ENCODE peak calls at places on chromosomes 12 and 14, in ten cellular contexts. U, R, L, D, G, W, K, J, Q and V are unnamed samples.

GRCh38 chr12:75969768-75970167 is 61.8 kb downstream of the PHLDA1 start:
- DNase-seq in Q (no peak), R (no peak), K (peak), W (peak), D (no peak), L (no peak), U (no peak), J (peak), G (peak), V (no peak)

GRCh38 chr14:100246809-100247428 is 8.0 kb downstream of the YY1 start:
- DNase-seq in W (peak), Q (peak), D (no peak), J (no peak), U (peak), R (no peak), K (peak), G (peak), L (peak), V (peak)

GRCh38 chr12:15581006-15581405 is 208.2 kb downstream of the EPS8 start:
- DNase-seq in W (no peak), G (peak), D (no peak), J (no peak), L (no peak), R (no peak), U (no peak), K (peak), Q (no peak), V (no peak)

GRCh38 chr14:25102788-25103187 is 52.8 kb upstream of the STXBP6 start:
- DNase-seq in R (no peak), D (no peak), J (no peak), U (no peak), Q (no peak), W (no peak), K (no peak), L (no peak), G (no peak), V (no peak)

GRCh38 chr14:70754989-70755388 is 54.3 kb downstream of the MAP3K9 start:
- DNase-seq in K (peak), U (no peak), J (no peak), G (no peak), D (peak), Q (peak), R (no peak), W (peak), L (peak), V (peak)

GRCh38 chr12:51012570-51013236 is 13.5 kb downstream of the SLC11A2 start:
- DNase-seq in W (no peak), K (no peak), Q (no peak), L (no peak), R (no peak), J (no peak), U (no peak), G (no peak), D (no peak), V (no peak)

GRCh38 chr12:79451365-79451764 is 239.4 kb downstream of the PAWR start:
- DNase-seq in L (no peak), J (no peak), Q (peak), G (no peak), D (no peak), W (no peak), U (no peak), K (peak), R (no peak), V (no peak)

GRCh38 chr12:11607313-11608081 is 42.0 kb upstream of the ETV6 start:
- DNase-seq in J (no peak), U (no peak), D (no peak), Q (no peak), K (peak), R (no peak), W (no peak), G (no peak), L (peak), V (no peak)

GRCh38 chr12:89405626-89406342 is 53.5 kb upstream of the DUSP6 start:
- DNase-seq in D (no peak), U (no peak), K (no peak), L (no peak), R (no peak), G (no peak), Q (no peak), J (no peak), W (no peak), V (no peak)
- TF ChIP-seq CTCF in D (no peak), U (no peak), K (no peak), L (no peak), R (no peak), G (no peak), Q (no peak), J (no peak), W (no peak), V (no peak)

GRCh38 chr12:37672655-37673260 is 643.8 kb upstream of the ALG10B start:
- DNase-seq in J (no peak), K (peak), D (no peak), Q (peak), U (no peak), G (peak), W (no peak), R (no peak), L (no peak), V (no peak)
- TF ChIP-seq CTCF in J (no peak), K (peak), D (no peak), Q (peak), U (peak), G (peak), W (peak), R (no peak), L (no peak), V (peak)

GRCh38 chr12:23884909-23885308 is 64.6 kb downstream of the SOX5 start:
- DNase-seq in R (no peak), Q (no peak), G (no peak), L (no peak), W (no peak), J (no peak), K (no peak), D (no peak), U (no peak), V (no peak)
- TF ChIP-seq CTCF in R (no peak), Q (no peak), G (no peak), L (no peak), W (no peak), J (no peak), K (no peak), D (no peak), U (no peak), V (no peak)

GRCh38 chr12:104416637-104417036 is 40.1 kb upstream of the CHST11 start:
- DNase-seq in R (no peak), U (no peak), K (no peak), J (no peak), W (no peak), G (no peak), Q (no peak), L (no peak), D (no peak), V (no peak)
- TF ChIP-seq CTCF in R (no peak), U (no peak), K (no peak), J (no peak), W (no peak), G (no peak), Q (no peak), L (no peak), D (no peak), V (no peak)

DNA sequence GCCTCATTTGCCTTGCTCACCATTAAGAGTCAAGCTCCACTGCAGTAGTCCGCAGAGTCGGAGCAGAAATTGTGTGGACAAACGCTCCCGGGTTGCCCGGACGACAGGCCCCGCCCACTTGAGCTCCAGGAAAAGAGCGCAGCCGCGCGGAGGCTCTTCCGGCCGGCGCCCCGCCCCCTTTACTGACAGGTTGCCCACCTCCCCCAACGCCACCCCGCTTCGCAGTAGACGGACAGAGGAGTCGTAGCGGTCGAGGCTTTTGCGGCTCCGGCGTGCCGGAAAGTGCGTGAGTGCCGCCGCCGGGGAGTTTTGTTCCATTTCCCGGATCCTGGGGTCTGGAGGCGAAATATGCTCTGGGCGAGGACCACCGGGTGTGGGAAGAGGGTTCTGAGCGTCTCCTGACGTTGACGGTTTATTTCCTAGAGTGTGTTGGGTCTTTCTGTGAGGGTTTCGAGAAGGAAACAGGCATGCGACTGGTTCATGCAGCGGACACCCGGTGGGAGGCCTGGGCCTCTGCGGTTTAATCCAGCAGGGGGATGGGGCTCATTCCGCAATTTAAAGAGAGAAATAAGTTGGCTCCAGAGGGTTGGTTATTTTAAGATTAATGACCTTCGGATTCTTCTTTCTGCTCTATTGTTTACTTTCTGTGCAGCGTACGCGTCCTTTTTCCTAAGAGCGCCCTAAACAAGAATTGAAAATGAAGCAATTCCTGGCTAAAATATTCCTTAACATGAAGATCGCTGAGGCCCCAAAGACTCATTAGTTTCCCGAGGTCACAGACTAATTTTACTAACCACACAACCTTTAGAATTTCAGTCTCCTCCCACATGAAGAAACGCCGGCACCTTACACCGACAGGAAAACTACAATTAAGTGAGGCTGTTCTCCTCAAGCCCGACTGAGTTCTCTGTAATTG is at the start of the genes DNAI7 and ETFRF1:
- DNase-seq in G (peak), D (peak), L (peak), W (peak), Q (peak), R (peak), U (peak), K (peak), J (peak), V (peak)
- TF ChIP-seq CTCF in G (peak), D (no peak), L (no peak), W (peak), Q (no peak), R (no peak), U (no peak), K (no peak), J (no peak), V (no peak)